ENCODE peak calls at places on chromosome 7, in seven cellular contexts. C is GM23248, U is HCT116, R is hepatocyte, D is SK-N-SH, B is neural progenitor cell, X is MM.1S. Y is an unnamed sample.

GRCh38 chr7:133442818-133443217 is 189.9 kb downstream of the EXOC4 start:
- DNase-seq in U (no peak), C (no peak), X (no peak), B (no peak), D (no peak), R (no peak), Y (no peak)

GRCh38 chr7:156943091-156944041 is 6.1 kb upstream of the NOM1 start:
- DNase-seq in C (peak), B (no peak), U (no peak), R (no peak), X (no peak), D (no peak), Y (peak)

GRCh38 chr7:65983965-65984654 is 2.1 kb upstream of the GUSB start:
- DNase-seq in D (no peak), X (no peak), B (no peak), U (no peak), C (no peak), R (peak), Y (no peak)

GRCh38 chr7:138243430-138243829 is 167.2 kb downstream of the AKR1D1 start:
- DNase-seq in R (peak), C (no peak), X (no peak), U (no peak), B (peak), D (no peak), Y (peak)

GRCh38 chr7:25187932-25188331 is 40.4 kb downstream of the NPVF start:
- DNase-seq in C (no peak), B (no peak), D (no peak), U (no peak), X (no peak), R (no peak), Y (peak)

GRCh38 chr7:50266893-50267386 is 37.6 kb upstream of the IKZF1 start:
- DNase-seq in C (no peak), B (no peak), X (no peak), D (no peak), R (no peak), U (no peak), Y (no peak)

GRCh38 chr7:114426824-114427223 is 12.2 kb downstream of the FOXP2 start:
- DNase-seq in C (peak), D (no peak), U (peak), R (peak), B (peak), X (peak), Y (peak)

GRCh38 chr7:128389085-128389814 is 20.5 kb downstream of the IMPDH1 start:
- DNase-seq in B (peak), C (no peak), U (no peak), R (no peak), X (no peak), D (peak), Y (peak)

GRCh38 chr7:146701166-146701565 is 584.6 kb downstream of the CNTNAP2 start:
- DNase-seq in C (no peak), R (no peak), B (peak), U (no peak), D (no peak), X (no peak), Y (no peak)

GRCh38 chr7:131502810-131503545 is 53.5 kb downstream of the PODXL start:
- DNase-seq in C (peak), U (no peak), B (no peak), D (peak), R (peak), X (no peak), Y (no peak)

GRCh38 chr7:75623390-75624133 is 115.2 kb downstream of the HIP1 start:
- DNase-seq in R (no peak), D (no peak), U (no peak), X (no peak), B (no peak), C (peak), Y (peak)

GRCh38 chr7:151016942-151017341 is 7.4 kb downstream of the ATG9B start:
- DNase-seq in D (no peak), R (no peak), X (no peak), U (no peak), C (no peak), B (no peak), Y (no peak)

GRCh38 chr7:138618506-138618905 is 82.7 kb downstream of the SVOPL start:
- DNase-seq in D (no peak), B (no peak), R (no peak), C (no peak), U (no peak), X (no peak), Y (no peak)

GRCh38 chr7:106415433-106415832 is 130.7 kb upstream of the NAMPT start:
- DNase-seq in U (no peak), R (no peak), C (no peak), D (no peak), B (no peak), X (no peak), Y (no peak)

GRCh38 chr7:3238525-3239210 is 62.4 kb upstream of the SDK1 start:
- DNase-seq in B (no peak), R (no peak), C (no peak), U (no peak), X (no peak), D (no peak), Y (no peak)

GRCh38 chr7:27185708-27186449 is 847 bp upstream of the HOXA11 start:
- DNase-seq in C (no peak), X (no peak), B (no peak), R (no peak), U (no peak), D (no peak), Y (no peak)

GRCh38 chr7:35255417-35255798 is 1.5 kb upstream of the TBX20 start:
- DNase-seq in U (no peak), R (no peak), X (no peak), B (peak), C (no peak), D (no peak), Y (peak)
- TF ChIP-seq EZH2phosphoT487 in U (no peak), R (no peak), X (no peak), B (no peak), C (no peak), D (no peak), Y (peak)

GRCh38 chr7:149566103-149566502 is 68.5 kb upstream of the ZNF746 start:
- DNase-seq in C (no peak), U (no peak), R (no peak), X (no peak), D (no peak), B (no peak), Y (no peak)

GRCh38 chr7:149568218-149568617 is 70.6 kb upstream of the ZNF746 start:
- DNase-seq in C (no peak), R (no peak), D (no peak), X (no peak), B (no peak), U (no peak), Y (no peak)

GRCh38 chr7:149569726-149570422 is 72.3 kb upstream of the ZNF746 start:
- DNase-seq in B (peak), D (no peak), U (no peak), X (no peak), C (no peak), R (peak), Y (no peak)

GRCh38 chr7:149570784-149571183 is 73.2 kb upstream of the ZNF746 start:
- DNase-seq in R (no peak), C (no peak), D (no peak), U (no peak), X (no peak), B (peak), Y (no peak)

DNA sequence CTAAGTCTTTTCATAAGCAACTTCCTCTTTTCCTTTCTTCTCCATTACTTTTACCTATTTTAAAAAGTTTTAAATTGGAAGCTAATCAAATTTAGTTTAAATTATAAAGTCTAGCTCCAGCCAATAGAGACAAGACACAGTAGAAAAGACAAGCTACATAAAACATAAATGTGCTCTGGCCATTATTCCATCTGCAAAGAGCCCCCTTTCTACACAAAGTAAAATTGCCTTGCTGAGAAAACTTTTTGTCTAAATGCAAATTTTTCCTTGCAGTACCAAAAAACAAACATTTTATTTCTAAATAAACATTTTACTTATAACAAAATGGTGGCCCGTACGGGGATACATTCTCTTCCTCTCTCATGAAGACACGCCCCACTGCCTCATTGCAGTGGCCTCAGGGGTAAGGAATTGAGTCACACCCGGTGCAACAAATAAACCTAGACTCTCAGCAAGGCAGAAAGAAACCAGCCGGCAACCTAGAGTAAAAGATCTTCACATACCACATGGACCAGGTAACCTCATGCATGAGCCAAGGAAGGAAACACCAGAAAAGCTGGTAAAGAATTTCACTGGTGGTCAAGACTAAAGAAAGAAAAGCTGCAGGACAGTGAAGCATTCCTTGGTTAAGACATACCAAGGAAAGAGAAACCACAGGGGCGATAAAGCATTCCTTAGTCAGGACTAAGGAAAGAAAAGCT is 71.6 kb upstream of the ZNF746 start:
- DNase-seq in U (no peak), C (no peak), R (peak), B (peak), D (no peak), X (no peak), Y (peak)
- TF ChIP-seq EZH2phosphoT487 in U (no peak), C (no peak), R (no peak), B (no peak), D (no peak), X (no peak), Y (no peak)

GRCh38 chr7:81873559-81873958 is 103.7 kb upstream of the HGF start:
- DNase-seq in C (peak), R (no peak), B (no peak), X (peak), D (no peak), U (no peak), Y (no peak)

GRCh38 chr7:81869670-81870069 is 99.8 kb upstream of the HGF start:
- DNase-seq in R (no peak), C (no peak), D (no peak), B (no peak), X (no peak), U (no peak), Y (no peak)

GRCh38 chr7:81865754-81866153 is 95.9 kb upstream of the HGF start:
- DNase-seq in D (no peak), X (no peak), U (no peak), C (no peak), B (no peak), R (no peak), Y (no peak)

GRCh38 chr7:81871606-81872265 is 101.9 kb upstream of the HGF start:
- DNase-seq in D (peak), B (no peak), U (no peak), C (peak), X (no peak), R (no peak), Y (no peak)
- TF ChIP-seq EZH2phosphoT487 in D (no peak), B (no peak), U (no peak), C (no peak), X (no peak), R (no peak), Y (no peak)

GRCh38 chr7:55423277-55423711 is 58.2 kb downstream of the LANCL2 start:
- DNase-seq in D (no peak), U (no peak), C (peak), R (no peak), X (no peak), B (no peak), Y (peak)

GRCh38 chr7:55423891-55424290 is 58.8 kb downstream of the LANCL2 start:
- DNase-seq in D (no peak), U (no peak), X (no peak), C (no peak), B (peak), R (no peak), Y (no peak)

GRCh38 chr7:55415173-55415778 is 50.1 kb downstream of the LANCL2 start:
- DNase-seq in U (peak), R (peak), D (peak), B (peak), X (peak), C (peak), Y (peak)

GRCh38 chr7:55425141-55425752 is 60.1 kb downstream of the LANCL2 start:
- DNase-seq in X (no peak), U (no peak), B (no peak), R (no peak), C (no peak), D (no peak), Y (no peak)

GRCh38 chr7:55420535-55420934 is 55.4 kb downstream of the LANCL2 start:
- DNase-seq in D (no peak), R (no peak), X (no peak), B (no peak), U (no peak), C (peak), Y (no peak)
- TF ChIP-seq EZH2phosphoT487 in D (no peak), R (no peak), X (no peak), B (no peak), U (no peak), C (no peak), Y (no peak)

DNA sequence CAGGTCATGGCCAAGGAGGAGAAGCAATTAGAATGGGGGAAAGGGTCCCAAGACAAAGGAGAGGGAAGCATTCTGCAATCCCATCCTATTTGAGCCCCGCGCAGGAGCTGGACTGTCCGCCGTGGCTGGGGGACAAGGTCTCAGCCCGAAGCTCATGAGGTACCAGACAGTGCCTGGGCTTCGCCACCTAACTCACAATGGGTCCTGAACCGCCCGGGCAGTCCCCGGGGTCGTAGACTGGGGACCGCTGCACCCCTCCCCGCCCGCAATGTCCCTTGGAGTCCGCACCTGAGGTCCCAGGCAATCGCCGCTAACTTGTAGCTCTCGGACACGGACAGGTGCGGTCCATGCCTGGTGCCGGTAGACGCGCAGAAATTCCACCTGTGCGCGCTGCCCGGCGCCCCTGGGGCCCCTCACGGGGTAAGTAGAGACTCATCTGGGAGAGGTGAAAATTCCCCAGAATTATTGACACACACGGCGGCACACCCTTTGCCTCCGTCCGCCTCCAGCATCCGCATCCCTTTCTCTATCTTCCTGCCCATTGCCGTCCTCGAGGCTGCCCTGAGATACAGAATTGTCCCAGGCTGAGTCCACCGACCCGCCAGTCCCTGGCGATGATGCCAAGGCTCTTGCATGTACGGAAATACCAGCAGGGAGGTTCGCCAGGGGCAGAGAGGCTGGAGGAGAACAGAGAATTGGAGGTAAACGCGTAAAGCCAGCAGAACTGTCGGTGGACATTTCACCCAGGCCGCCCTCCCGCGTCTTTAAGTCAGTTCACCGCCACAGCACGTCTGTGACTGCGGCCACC is 1.7 kb downstream of the CHRM2 start:
- DNase-seq in R (peak), D (peak), X (no peak), U (no peak), B (peak), C (peak), Y (peak)
- TF ChIP-seq EZH2phosphoT487 in R (no peak), D (no peak), X (no peak), U (no peak), B (peak), C (no peak), Y (peak)

GRCh38 chr7:101678713-101679112 is 49.6 kb upstream of the MYL10 start:
- DNase-seq in B (no peak), R (no peak), U (no peak), X (no peak), C (peak), D (no peak), Y (no peak)
- TF ChIP-seq EZH2phosphoT487 in B (no peak), R (no peak), U (no peak), X (no peak), C (no peak), D (no peak), Y (no peak)

DNA sequence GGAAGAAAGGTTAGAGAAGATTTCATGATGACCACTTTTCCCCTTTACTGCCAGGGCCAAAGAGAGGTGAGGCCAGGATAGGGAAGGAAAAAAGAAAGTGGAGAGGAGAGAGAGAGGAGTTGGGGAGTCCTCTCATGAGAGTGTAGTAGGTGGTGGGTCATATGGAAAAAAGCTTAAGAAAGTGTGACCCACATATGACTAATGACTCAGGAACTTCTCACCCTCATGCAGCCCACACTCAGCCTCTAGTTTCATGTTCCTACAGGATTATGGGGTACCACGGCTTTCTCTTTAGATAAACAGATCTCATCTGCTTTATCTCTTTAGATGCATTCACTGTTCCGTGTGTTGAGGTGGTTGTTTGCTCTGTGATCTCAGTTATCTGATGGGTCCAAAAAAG is 462.5 kb upstream of the IGFBP3 start:
- DNase-seq in R (no peak), B (no peak), U (no peak), X (no peak), C (peak), D (no peak), Y (no peak)
- TF ChIP-seq EZH2phosphoT487 in R (no peak), B (no peak), U (no peak), X (no peak), C (no peak), D (no peak), Y (no peak)

GRCh38 chr7:12524794-12525386 is 45.6 kb upstream of the SCIN start:
- DNase-seq in D (peak), R (peak), B (peak), U (peak), X (peak), C (peak), Y (peak)
- TF ChIP-seq EZH2phosphoT487 in D (no peak), R (no peak), B (no peak), U (no peak), X (no peak), C (no peak), Y (no peak)

GRCh38 chr7:73828107-73828803 is 2.5 kb upstream of the CLDN4 start:
- DNase-seq in X (no peak), D (peak), R (peak), U (peak), C (peak), B (no peak), Y (no peak)
- TF ChIP-seq EZH2phosphoT487 in X (no peak), D (no peak), R (no peak), U (no peak), C (no peak), B (no peak), Y (no peak)

DNA sequence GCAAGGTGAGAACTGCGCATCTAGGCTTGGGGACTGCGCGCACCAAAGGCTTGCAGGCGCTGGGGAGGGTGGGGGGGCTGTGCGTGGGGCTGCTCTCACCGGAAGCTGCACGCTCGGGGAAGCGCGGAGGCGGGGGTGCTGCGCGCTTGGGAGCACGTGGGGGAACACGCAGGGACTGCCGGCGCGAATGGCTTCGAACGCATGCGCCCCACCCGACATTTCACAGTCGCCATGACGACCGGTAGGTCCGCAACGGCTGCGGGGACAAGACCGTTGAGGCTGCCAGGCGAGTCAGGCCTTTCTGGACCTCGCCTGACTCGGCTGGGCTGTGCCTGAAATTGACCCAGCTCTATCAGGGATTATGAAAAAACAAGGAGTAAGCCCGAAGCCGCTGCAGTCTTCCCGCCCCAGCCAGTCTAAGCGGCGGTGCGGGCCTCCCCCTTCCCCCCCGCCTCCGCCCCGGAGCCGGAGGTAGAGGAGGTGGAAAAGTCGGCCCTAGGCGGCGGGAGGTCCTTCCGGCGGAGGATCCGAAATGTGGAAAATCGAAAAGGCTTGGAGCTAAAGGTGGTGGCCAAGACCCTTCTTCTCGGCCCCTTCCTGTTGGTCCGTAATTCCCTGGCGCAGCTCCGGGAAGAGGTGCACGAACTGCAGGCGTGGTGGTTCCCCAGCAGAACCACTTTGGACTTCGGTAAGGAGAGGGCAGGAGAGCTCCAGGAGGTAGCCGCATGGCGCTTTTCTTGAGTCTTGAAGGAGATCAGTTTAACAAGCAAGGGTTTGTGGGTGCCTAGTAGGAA is 34.9 kb upstream of the STEAP1 start:
- DNase-seq in X (no peak), B (peak), C (peak), D (peak), U (no peak), R (peak), Y (peak)
- TF ChIP-seq EZH2phosphoT487 in X (no peak), B (no peak), C (peak), D (peak), U (no peak), R (no peak), Y (no peak)